ENCODE peak calls at places on chromosome X, in six cellular contexts. D, W, P, U, Q and L are unnamed samples.

GRCh38 chrX:120773801-120774200 is 101.9 kb downstream of the CT47B1 start:
- DNase-seq in W (no peak), U (no peak), Q (no peak), P (no peak), D (no peak), L (no peak)

GRCh38 chrX:368811-369562 is 17.7 kb downstream of the PPP2R3B start:
- DNase-seq in Q (no peak), D (no peak), P (peak), U (peak), W (no peak), L (no peak)

GRCh38 chrX:19748898-19749680 is 138.3 kb downstream of the SH3KBP1 start:
- DNase-seq in Q (no peak), P (no peak), W (no peak), D (no peak), U (no peak), L (no peak)

GRCh38 chrX:129590596-129590995 is 50.5 kb downstream of the OCRL start:
- DNase-seq in P (no peak), Q (no peak), W (no peak), D (no peak), U (no peak), L (no peak)

GRCh38 chrX:3250946-3251345 is 95.5 kb downstream of the MXRA5 start:
- DNase-seq in P (peak), D (no peak), U (no peak), W (no peak), Q (no peak), L (no peak)

GRCh38 chrX:24494544-24495113 is 29.5 kb downstream of the PDK3 start:
- DNase-seq in U (peak), W (peak), Q (peak), P (peak), D (no peak), L (no peak)

GRCh38 chrX:11792461-11793421 is 34.7 kb downstream of the MSL3 start:
- DNase-seq in P (no peak), D (no peak), U (no peak), W (no peak), Q (no peak), L (no peak)

GRCh38 chrX:109635151-109635550 is 10.2 kb upstream of the KCNE5 start:
- DNase-seq in W (no peak), U (no peak), Q (peak), P (no peak), D (no peak), L (no peak)

GRCh38 chrX:18075603-18076002 is 145.1 kb downstream of the BEND2 start:
- DNase-seq in D (no peak), W (no peak), U (no peak), Q (no peak), P (no peak), L (no peak)

DNA sequence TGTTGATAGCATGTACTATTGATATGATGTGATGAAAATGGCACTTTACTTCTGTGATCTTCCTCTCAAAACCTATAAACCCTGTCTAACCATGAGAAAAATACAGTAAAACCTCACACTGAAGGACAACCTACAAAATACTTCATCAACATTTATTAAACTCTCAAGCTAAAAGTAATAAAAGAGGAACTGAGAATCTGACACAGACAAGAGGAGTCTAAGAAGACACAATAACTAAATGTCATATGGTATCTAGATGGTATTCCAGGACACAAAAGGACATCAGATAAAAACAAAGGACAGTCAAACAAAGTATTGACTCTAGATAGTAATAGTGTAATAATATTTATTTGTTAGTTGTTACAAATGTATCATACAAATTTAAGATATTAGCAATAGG is 655.3 kb downstream of the SH3BGRL start:
- DNase-seq in W (no peak), U (no peak), Q (no peak), P (no peak), D (no peak), L (no peak)
- TF ChIP-seq CTCF in W (no peak), U (no peak), Q (no peak), P (no peak), D (no peak), L (no peak)

GRCh38 chrX:68945081-68945602 is 116.3 kb downstream of the EFNB1 start:
- DNase-seq in W (no peak), D (no peak), P (no peak), U (no peak), Q (no peak), L (no peak)

GRCh38 chrX:68942797-68943196 is 114.0 kb downstream of the EFNB1 start:
- DNase-seq in Q (no peak), P (no peak), W (no peak), U (no peak), D (peak), L (no peak)

GRCh38 chrX:68947882-68948605 is 119.2 kb downstream of the EFNB1 start:
- DNase-seq in Q (no peak), W (no peak), D (peak), P (no peak), U (no peak), L (no peak)

GRCh38 chrX:68944211-68944610 is 115.4 kb downstream of the EFNB1 start:
- DNase-seq in U (no peak), P (no peak), W (no peak), D (peak), Q (no peak), L (peak)

DNA sequence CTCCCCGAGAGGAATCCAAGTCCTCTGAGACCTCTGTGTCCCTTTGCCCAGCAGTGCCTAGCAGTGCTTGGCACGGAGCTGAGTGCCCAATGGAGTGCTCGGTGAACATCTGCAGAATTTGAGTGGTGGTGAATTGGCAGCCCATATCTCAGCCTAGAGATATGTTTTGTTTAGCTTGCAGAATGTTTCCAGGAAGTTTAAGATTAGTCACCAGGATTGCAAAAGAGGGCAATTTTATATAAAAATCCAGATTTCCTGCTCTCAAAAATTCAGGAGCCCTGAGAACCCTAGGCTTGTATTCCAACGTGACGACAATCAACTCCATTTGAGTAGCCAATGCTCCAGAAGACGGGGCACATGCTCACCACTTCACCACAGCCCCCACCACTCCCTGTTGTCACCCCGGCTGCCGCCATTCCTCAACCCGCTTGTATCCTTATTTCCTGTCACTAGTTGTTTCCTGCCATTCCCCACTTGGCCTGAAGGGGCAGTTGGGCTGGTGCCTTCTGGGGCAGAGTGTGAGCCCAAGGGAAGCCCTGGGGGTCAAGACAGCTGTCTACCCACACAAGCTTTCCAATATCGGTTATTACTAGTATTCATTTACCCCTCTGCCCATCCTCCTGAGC is 116.9 kb downstream of the EFNB1 start:
- DNase-seq in P (peak), Q (peak), U (no peak), D (peak), W (no peak), L (peak)
- TF ChIP-seq CTCF in P (peak), Q (peak), U (peak), D (peak), W (peak), L (peak)

GRCh38 chrX:40734956-40735317 is 405 bp downstream of the MED14 start:
- DNase-seq in Q (no peak), D (no peak), W (no peak), U (peak), P (no peak), L (no peak)

GRCh38 chrX:40735318-40736169 is at the start of gene MED14:
- DNase-seq in W (peak), Q (peak), D (peak), U (peak), P (peak), L (peak)

GRCh38 chrX:40733691-40734090 is 1.7 kb downstream of the MED14 start:
- DNase-seq in W (no peak), D (no peak), P (no peak), U (no peak), Q (no peak), L (no peak)

GRCh38 chrX:40736170-40736505 is 796 bp upstream of the MED14 start:
- DNase-seq in W (no peak), D (no peak), U (no peak), Q (no peak), P (no peak), L (no peak)
- TF ChIP-seq CTCF in W (no peak), D (no peak), U (no peak), Q (no peak), P (no peak), L (no peak)

GRCh38 chrX:107625776-107626175 is 2.5 kb upstream of the PRPS1 start:
- DNase-seq in Q (no peak), U (no peak), W (no peak), P (no peak), D (no peak), L (no peak)
- TF ChIP-seq CTCF in Q (no peak), U (no peak), W (no peak), P (no peak), D (no peak), L (no peak)